ENCODE peak calls at places on chromosomes 13 and 19, in nine cellular contexts. P is LNCaP clone FGC, U is pancreas, Q is stomach, R is ELF-1, S is HuH-7.5, L is choroid plexus epithelial cell, D is pulmonary artery endothelial cell, W is NCI-H1930. Y is an unnamed sample.

GRCh38 chr19:2260341-2260751 is 4.1 kb upstream of the JSRP1 start:
- DNase-seq in S (no peak), U (no peak), Q (no peak), D (no peak), R (no peak), L (no peak), W (no peak), P (no peak), Y (no peak)

GRCh38 chr19:42345191-42345812 is 19.9 kb downstream of the MEGF8 start:
- DNase-seq in P (no peak), Q (no peak), S (no peak), W (no peak), U (no peak), L (peak), D (no peak), R (no peak), Y (no peak)

GRCh38 chr19:29872224-29872731 is 60.5 kb downstream of the CCNE1 start:
- DNase-seq in L (peak), P (no peak), S (peak), R (peak), W (no peak), U (no peak), D (no peak), Q (no peak), Y (peak)

GRCh38 chr13:83450586-83450985 is 431.7 kb downstream of the SLITRK1 start:
- DNase-seq in D (no peak), Q (no peak), U (no peak), L (peak), R (no peak), S (no peak), W (no peak), P (no peak), Y (no peak)

GRCh38 chr19:807627-808175 is 10.4 kb downstream of the PTBP1 start:
- DNase-seq in L (no peak), W (no peak), U (no peak), R (no peak), P (no peak), S (peak), Q (no peak), D (no peak), Y (peak)

GRCh38 chr13:99307247-99307646 is at the start of gene GPR183:
- DNase-seq in Q (no peak), P (no peak), U (no peak), L (no peak), W (no peak), S (no peak), D (no peak), R (no peak), Y (no peak)

GRCh38 chr19:2560369-2560768 is 84.4 kb downstream of the GADD45B start:
- DNase-seq in W (no peak), L (no peak), S (no peak), D (no peak), P (no peak), U (no peak), R (no peak), Q (no peak), Y (no peak)

GRCh38 chr13:40485611-40486517 is 180.6 kb downstream of the FOXO1 start:
- DNase-seq in Q (no peak), R (no peak), D (no peak), S (no peak), U (no peak), L (no peak), P (no peak), W (no peak), Y (peak)

GRCh38 chr13:114106526-114106925 is 25.9 kb downstream of the RASA3 start:
- DNase-seq in R (no peak), P (no peak), U (no peak), D (no peak), S (no peak), L (no peak), W (no peak), Q (no peak), Y (no peak)

Y was measured in H7.